ENCODE peak calls at places on chromosomes 6 and 20, in four cellular contexts. K is H1, Q is HepG2, W is K562. V is an unnamed sample.

GRCh38 chr6:18997375-18997826 is 610.3 kb downstream of the RNF144B start:
- DNase-seq in K (peak), W (no peak), Q (peak), V (peak)

GRCh38 chr6:100078509-100078908 is 84.5 kb upstream of the MCHR2 start:
- DNase-seq in Q (peak), K (peak), W (no peak), V (peak)

GRCh38 chr20:39660965-39661364 is 698.8 kb downstream of the DHX35 start:
- DNase-seq in K (no peak), W (no peak), Q (no peak), V (no peak)

GRCh38 chr6:26157150-26157837 is 70.1 kb downstream of the HFE start:
- DNase-seq in Q (no peak), W (peak), K (peak), V (no peak)

GRCh38 chr6:158645064-158646022 is 800 bp upstream of the DYNLT1 start:
- DNase-seq in Q (no peak), K (no peak), W (no peak), V (no peak)

GRCh38 chr6:106396426-106397220 is 36.1 kb downstream of the CRYBG1 start:
- DNase-seq in Q (no peak), W (no peak), K (no peak), V (no peak)

GRCh38 chr6:34022250-34022872 is 123.5 kb downstream of the GRM4 start:
- DNase-seq in K (no peak), Q (no peak), W (no peak), V (no peak)

GRCh38 chr20:36084897-36085617 is 69.5 kb upstream of the EPB41L1 start:
- DNase-seq in K (no peak), Q (peak), W (no peak), V (no peak)

GRCh38 chr20:24622856-24623255 is 153.4 kb downstream of the SYNDIG1 start:
- DNase-seq in W (no peak), K (no peak), Q (no peak), V (no peak)

GRCh38 chr6:152879681-152880080 is 103.2 kb downstream of the FBXO5 start:
- DNase-seq in K (no peak), Q (no peak), W (no peak), V (no peak)

GRCh38 chr6:47162231-47162630 is 120.1 kb upstream of the ADGRF1 start:
- DNase-seq in W (no peak), Q (no peak), K (no peak), V (no peak)

GRCh38 chr6:184161-184695 is 108.1 kb upstream of the DUSP22 start:
- DNase-seq in W (no peak), K (no peak), Q (no peak), V (no peak)

GRCh38 chr6:90219168-90219985 is 77.3 kb downstream of the BACH2 start:
- DNase-seq in Q (no peak), W (no peak), K (no peak), V (no peak)

GRCh38 chr6:151993364-151993763 is 185.9 kb downstream of the ESR1 start:
- DNase-seq in K (no peak), W (no peak), Q (no peak), V (no peak)

GRCh38 chr6:163670283-163670682 is 255.8 kb downstream of the QKI start:
- DNase-seq in W (no peak), K (no peak), Q (no peak), V (no peak)

GRCh38 chr6:136051140-136051775 is 198.9 kb downstream of the MTFR2 start:
- DNase-seq in W (no peak), K (no peak), Q (no peak), V (no peak)

GRCh38 chr6:80969439-80969838 is 783.0 kb downstream of the TENT5A start:
- DNase-seq in K (no peak), W (no peak), Q (no peak), V (peak)

GRCh38 chr6:74735304-74735703 is 470.5 kb downstream of the COL12A1 start:
- DNase-seq in Q (no peak), K (no peak), W (no peak), V (no peak)

GRCh38 chr6:135176464-135176863 is 4.6 kb upstream of the MYB start:
- DNase-seq in Q (no peak), K (no peak), W (no peak), V (no peak)

GRCh38 chr6:132978685-132979084 is 164.3 kb downstream of the RPS12 start:
- DNase-seq in K (no peak), Q (no peak), W (no peak), V (no peak)

GRCh38 chr20:1844723-1845523 is 50.3 kb upstream of the SIRPA start:
- DNase-seq in Q (no peak), W (no peak), K (no peak), V (no peak)

GRCh38 chr20:62277253-62277652 is 25.5 kb upstream of the ADRM1 start:
- DNase-seq in W (no peak), Q (no peak), K (no peak), V (no peak)

GRCh38 chr6:11067348-11067747 is 23.2 kb upstream of the ELOVL2 start:
- DNase-seq in K (no peak), Q (peak), W (no peak), V (no peak)

GRCh38 chr6:16372029-16372776 is 133.8 kb downstream of the GMPR start:
- DNase-seq in K (no peak), W (no peak), Q (no peak), V (no peak)

GRCh38 chr6:13420269-13420668 is 67.1 kb downstream of the GFOD1 start:
- DNase-seq in W (no peak), Q (no peak), K (no peak), V (no peak)

GRCh38 chr6:5338177-5338960 is 77.1 kb downstream of the FARS2 start:
- DNase-seq in Q (no peak), K (no peak), W (no peak), V (no peak)

GRCh38 chr6:44059359-44060342 is 67.6 kb downstream of the MRPL14 start:
- DNase-seq in Q (no peak), K (no peak), W (no peak), V (no peak)

GRCh38 chr20:29873946-29874345 is 1383.5 kb upstream of the DEFB115 start:
- DNase-seq in K (peak), Q (no peak), W (no peak), V (no peak)

GRCh38 chr20:51529758-51530157 is 12.8 kb downstream of the NFATC2 start:
- DNase-seq in W (no peak), K (no peak), Q (no peak), V (no peak)

GRCh38 chr6:72857791-72858190 is 235.9 kb downstream of the KCNQ5 start:
- DNase-seq in W (no peak), K (no peak), Q (no peak), V (no peak)

GRCh38 chr6:35091353-35092083 is 49.6 kb downstream of the TCP11 start:
- DNase-seq in Q (no peak), K (peak), W (no peak), V (no peak)

GRCh38 chr20:41162396-41162795 is 25.1 kb downstream of the PLCG1 start:
- DNase-seq in K (no peak), W (no peak), Q (no peak), V (no peak)

DNA sequence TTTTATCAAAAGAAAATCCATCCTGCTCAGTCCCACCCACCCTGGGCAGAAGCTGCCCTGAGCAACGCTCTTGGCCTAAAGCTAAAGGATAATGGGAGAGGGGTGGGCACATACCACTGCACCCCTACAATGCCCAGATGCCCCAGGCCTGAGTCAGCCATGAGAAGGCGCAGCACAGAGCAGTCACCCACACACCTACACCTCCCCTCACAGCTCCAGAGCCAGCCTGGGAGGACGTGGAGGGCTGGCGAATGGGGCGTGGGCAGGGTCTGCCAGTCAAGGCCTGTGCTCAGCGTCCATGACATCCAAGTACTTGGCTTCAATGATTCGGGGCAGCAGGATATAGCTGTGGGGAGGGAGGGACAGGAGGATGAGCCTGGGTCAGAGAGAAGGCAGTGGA is 11.5 kb downstream of the SLC4A11 start:
- DNase-seq in Q (no peak), W (no peak), K (no peak), V (no peak)
- TF ChIP-seq FOSL1 in Q (no peak), W (no peak), K (no peak), V (no peak)

GRCh38 chr6:143268439-143268838 is 182.1 kb downstream of the ADAT2 start:
- DNase-seq in Q (no peak), W (no peak), K (no peak), V (no peak)

GRCh38 chr6:143270026-143270425 is 180.5 kb downstream of the ADAT2 start:
- DNase-seq in W (no peak), Q (no peak), K (no peak), V (no peak)

GRCh38 chr6:143267740-143268139 is 182.8 kb downstream of the ADAT2 start:
- DNase-seq in Q (peak), W (no peak), K (no peak), V (no peak)

GRCh38 chr6:143276436-143276835 is 174.1 kb downstream of the ADAT2 start:
- DNase-seq in W (no peak), Q (no peak), K (no peak), V (no peak)

DNA sequence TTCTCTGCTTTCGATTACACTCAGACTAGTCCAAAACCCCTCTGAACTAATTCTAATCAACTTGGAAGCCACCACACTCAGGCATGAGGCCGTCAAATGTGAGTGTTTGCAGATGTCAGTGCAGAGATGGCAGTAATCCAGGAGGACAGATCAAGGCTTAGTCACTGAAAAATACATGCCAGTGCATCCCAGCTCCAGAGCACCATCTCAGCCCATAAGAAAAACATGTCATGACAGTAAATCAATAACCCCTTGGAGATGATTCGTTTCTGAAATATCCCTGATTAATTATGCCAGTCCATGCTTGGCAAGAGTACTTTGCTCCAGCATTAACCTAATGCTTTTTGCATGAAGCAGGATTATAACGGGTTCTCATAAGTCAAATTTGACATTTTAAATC is 179.5 kb downstream of the ADAT2 start:
- DNase-seq in W (no peak), Q (peak), K (no peak), V (no peak)
- TF ChIP-seq POLR2AphosphoS5 in W (no peak), Q (no peak), K (no peak), V (no peak)

DNA sequence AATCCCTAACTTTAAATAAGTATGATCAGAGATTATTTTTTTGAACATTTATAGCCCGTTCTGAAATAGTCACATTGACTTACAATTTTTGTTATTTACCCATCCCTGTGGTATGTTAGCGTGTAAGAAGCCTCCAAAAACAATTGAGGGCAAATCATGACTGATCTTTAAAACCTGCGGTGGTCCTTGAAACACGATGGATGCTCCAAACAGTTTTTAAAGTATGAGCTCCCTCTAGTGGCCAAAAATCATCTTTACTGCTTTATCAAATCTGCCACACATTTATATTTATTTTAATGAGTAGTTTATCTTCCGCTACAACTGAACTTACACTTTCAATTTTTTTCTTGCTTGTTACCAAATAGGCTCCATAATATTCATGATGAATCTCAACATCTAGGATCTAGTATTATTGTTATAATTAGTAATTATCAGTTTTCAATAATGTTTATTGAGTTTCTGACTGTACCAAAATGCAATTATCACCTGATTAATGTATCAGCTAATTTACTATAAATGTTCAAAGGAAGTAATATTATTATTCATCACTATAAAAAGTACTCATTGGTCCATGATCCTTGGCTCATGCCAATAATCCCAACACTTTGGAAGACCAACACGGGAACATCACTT is 52.2 kb downstream of the MARCKS start:
- DNase-seq in Q (peak), W (peak), K (no peak), V (peak)
- TF ChIP-seq FOSL1 in Q (no peak), W (no peak), K (no peak), V (no peak)

DNA sequence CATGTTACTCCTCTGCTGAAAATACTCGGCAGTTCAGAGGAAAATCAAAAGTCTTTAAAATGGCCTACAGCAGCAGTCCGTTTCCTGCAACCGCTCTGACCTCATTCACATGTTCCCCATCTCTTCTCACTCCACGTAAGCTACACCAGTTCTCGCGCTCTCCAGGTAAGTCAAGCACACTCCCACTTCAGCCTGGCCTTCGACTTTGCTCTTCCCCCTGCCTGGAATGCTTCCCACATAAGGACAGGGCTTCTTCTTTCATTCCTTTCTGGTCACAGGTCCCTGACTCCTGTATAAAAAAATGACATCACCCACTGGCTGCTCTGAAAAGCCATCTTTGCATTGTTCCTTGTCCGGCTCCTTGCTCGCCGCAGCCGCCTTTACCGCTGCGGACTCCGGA is 42.7 kb downstream of the MGME1 start:
- DNase-seq in W (no peak), K (no peak), Q (peak), V (no peak)
- TF ChIP-seq POLR2AphosphoS5 in W (no peak), K (no peak), Q (no peak), V (no peak)